ENCODE peak calls at places on chromosomes 3 and 15, in eight cellular contexts. One of them, this sample, is unnamed.
A peak's percentile ranks its signal among the peaks of the same experiment; 100 is the strongest.

GRCh38 chr3:100230715-100231114 is 30.1 kb upstream of the TBC1D23 start:
- DNase-seq in stomach: no peak
- DNase-seq in breast epithelium: no peak
- DNase-seq in GM12891: no peak
- DNase-seq in A549: no peak
- DNase-seq in heart left ventricle: no peak
- DNase-seq in body of pancreas: no peak
- DNase-seq in tibial nerve: no peak
- DNase-seq in this sample: no peak

GRCh38 chr15:77819841-77820728 is 187.4 kb upstream of the LINGO1 start:
- DNase-seq in stomach: no peak
- DNase-seq in GM12891: peak; percentile 44
- DNase-seq in A549: peak; percentile 87
- DNase-seq in heart left ventricle: peak; percentile 18
- DNase-seq in breast epithelium: no peak
- DNase-seq in body of pancreas: no peak
- DNase-seq in tibial nerve: no peak
- DNase-seq in this sample: no peak

GRCh38 chr15:74568594-74568993 is 27.6 kb downstream of the ARID3B start:
- DNase-seq in heart left ventricle: no peak
- DNase-seq in stomach: no peak
- DNase-seq in body of pancreas: no peak
- DNase-seq in A549: no peak
- DNase-seq in tibial nerve: no peak
- DNase-seq in breast epithelium: no peak
- DNase-seq in GM12891: no peak
- DNase-seq in this sample: no peak

GRCh38 chr3:52099006-52099405 is 42.6 kb upstream of the DUSP7 start:
- DNase-seq in breast epithelium: no peak
- DNase-seq in A549: no peak
- DNase-seq in stomach: peak; percentile 35
- DNase-seq in tibial nerve: no peak
- DNase-seq in GM12891: no peak
- DNase-seq in heart left ventricle: no peak
- DNase-seq in body of pancreas: no peak
- DNase-seq in this sample: no peak

GRCh38 chr3:177358085-177358967 is 161.0 kb upstream of the TBL1XR1 start:
- DNase-seq in stomach: peak; percentile 56
- DNase-seq in tibial nerve: peak; percentile 53
- DNase-seq in A549: peak; percentile 76
- DNase-seq in body of pancreas: no peak
- DNase-seq in GM12891: peak; percentile 35
- DNase-seq in heart left ventricle: peak; percentile 84
- DNase-seq in breast epithelium: peak; percentile 67
- DNase-seq in this sample: peak; percentile 50

GRCh38 chr15:88874275-88874674 is 21.1 kb downstream of the HAPLN3 start:
- DNase-seq in stomach: no peak
- DNase-seq in body of pancreas: no peak
- DNase-seq in breast epithelium: no peak
- DNase-seq in tibial nerve: no peak
- DNase-seq in heart left ventricle: no peak
- DNase-seq in A549: no peak
- DNase-seq in GM12891: no peak
- DNase-seq in this sample: no peak

GRCh38 chr3:182909318-182910040 is 70.9 kb downstream of the DCUN1D1 start:
- DNase-seq in body of pancreas: no peak
- DNase-seq in stomach: no peak
- DNase-seq in A549: peak; percentile 10
- DNase-seq in GM12891: no peak
- DNase-seq in tibial nerve: no peak
- DNase-seq in breast epithelium: no peak
- DNase-seq in heart left ventricle: no peak
- DNase-seq in this sample: no peak

GRCh38 chr3:52531636-52532516 is 1.8 kb downstream of the NT5DC2 start:
- DNase-seq in stomach: peak; percentile 25
- DNase-seq in body of pancreas: no peak
- DNase-seq in breast epithelium: peak; percentile 49
- DNase-seq in heart left ventricle: peak; percentile 21
- DNase-seq in A549: no peak
- DNase-seq in tibial nerve: no peak
- DNase-seq in GM12891: no peak
- DNase-seq in this sample: peak; percentile 26

GRCh38 chr3:130894873-130895330 is 1.0 kb downstream of the ATP2C1 start:
- DNase-seq in heart left ventricle: no peak
- DNase-seq in breast epithelium: no peak
- DNase-seq in stomach: no peak
- DNase-seq in body of pancreas: no peak
- DNase-seq in tibial nerve: no peak
- DNase-seq in GM12891: no peak
- DNase-seq in A549: no peak
- DNase-seq in this sample: no peak

GRCh38 chr3:117184574-117184973 is 475.0 kb downstream of the TUSC7 start:
- DNase-seq in heart left ventricle: no peak
- DNase-seq in stomach: no peak
- DNase-seq in GM12891: no peak
- DNase-seq in body of pancreas: no peak
- DNase-seq in tibial nerve: no peak
- DNase-seq in A549: no peak
- DNase-seq in breast epithelium: no peak
- DNase-seq in this sample: no peak

DNA sequence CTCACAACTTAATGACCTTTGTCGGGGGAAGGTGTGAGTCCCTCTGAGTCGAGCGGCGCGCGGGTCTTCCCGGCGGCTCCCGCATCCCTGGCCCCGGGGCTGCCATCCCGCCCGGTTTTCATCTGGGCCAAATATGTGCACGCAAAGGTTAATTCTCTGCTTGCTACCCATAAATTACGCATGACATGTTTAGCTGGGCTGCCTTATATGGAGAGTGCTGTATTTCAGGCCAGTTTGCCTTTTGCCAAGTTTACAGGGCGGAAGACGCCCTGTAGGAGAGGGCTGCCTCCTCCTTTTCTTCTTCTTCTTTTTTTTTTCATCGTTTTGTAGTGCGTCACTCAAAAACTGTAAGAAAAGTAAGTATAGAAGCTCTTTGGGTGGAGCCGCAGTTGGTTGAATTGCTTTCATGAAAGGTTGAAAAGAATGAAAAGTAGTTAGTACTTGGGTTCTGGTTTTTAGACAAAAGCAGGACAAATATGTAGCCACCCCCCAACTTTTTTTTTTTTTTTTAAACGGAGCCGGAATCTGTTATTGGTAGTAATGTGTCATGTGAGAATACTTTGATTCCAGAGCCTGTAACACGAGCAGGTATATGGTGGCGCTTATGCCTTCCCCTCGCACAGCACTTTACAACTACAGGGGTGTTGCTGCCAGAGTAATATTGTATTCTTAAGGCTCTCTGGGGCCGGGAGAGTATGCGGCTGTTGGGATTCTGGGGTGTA is 855 bp downstream of the MBNL1 start:
- DNase-seq in breast epithelium: no peak
- DNase-seq in tibial nerve: peak; percentile 50
- DNase-seq in body of pancreas: peak; percentile 52
- DNase-seq in stomach: peak; percentile 28
- DNase-seq in GM12891: no peak
- DNase-seq in A549: peak; percentile 18
- DNase-seq in heart left ventricle: peak; percentile 66
- DNase-seq in this sample: peak; percentile 42
- TF ChIP-seq POLR2A in breast epithelium: no peak
- TF ChIP-seq POLR2A in tibial nerve: no peak
- TF ChIP-seq POLR2A in body of pancreas: no peak
- TF ChIP-seq POLR2A in stomach: no peak
- TF ChIP-seq POLR2A in GM12891: no peak
- TF ChIP-seq POLR2A in A549: no peak
- TF ChIP-seq POLR2A in heart left ventricle: no peak
- TF ChIP-seq POLR2A in this sample: no peak

DNA sequence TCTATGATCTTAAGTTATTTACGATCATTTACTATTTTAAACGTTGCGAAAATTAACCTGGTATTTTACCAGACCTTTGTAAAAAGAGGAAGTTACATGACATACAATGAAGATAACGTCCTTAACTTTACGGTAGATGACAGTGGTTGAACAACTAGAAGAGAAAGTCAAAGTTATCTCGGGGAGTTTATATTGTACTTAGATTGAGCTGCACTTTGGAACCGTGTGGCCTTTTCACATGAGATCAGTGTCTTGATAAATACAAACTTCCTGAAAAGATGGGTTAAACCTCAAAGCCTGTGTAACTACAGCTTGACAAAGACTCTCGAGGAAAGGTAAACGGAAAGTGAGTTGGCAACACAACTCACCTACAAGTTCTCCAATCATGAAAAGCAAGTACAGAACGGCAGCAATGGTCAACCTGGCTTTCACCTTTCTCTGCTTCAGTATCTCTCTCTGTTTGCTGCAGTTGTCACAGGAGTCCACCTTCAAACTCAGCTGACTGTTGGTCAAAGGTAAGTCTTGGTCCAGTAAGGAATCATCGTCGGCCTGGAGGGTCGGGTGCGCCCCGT is 873 bp downstream of the SLC30A4 start:
- DNase-seq in body of pancreas: no peak
- DNase-seq in heart left ventricle: no peak
- DNase-seq in GM12891: peak; percentile 13
- DNase-seq in A549: no peak
- DNase-seq in stomach: no peak
- DNase-seq in breast epithelium: no peak
- DNase-seq in tibial nerve: peak; percentile 5
- DNase-seq in this sample: no peak
- TF ChIP-seq POLR2A in body of pancreas: no peak
- TF ChIP-seq POLR2A in heart left ventricle: no peak
- TF ChIP-seq POLR2A in GM12891: no peak
- TF ChIP-seq POLR2A in A549: no peak
- TF ChIP-seq POLR2A in stomach: no peak
- TF ChIP-seq POLR2A in breast epithelium: no peak
- TF ChIP-seq POLR2A in tibial nerve: no peak
- TF ChIP-seq POLR2A in this sample: no peak

DNA sequence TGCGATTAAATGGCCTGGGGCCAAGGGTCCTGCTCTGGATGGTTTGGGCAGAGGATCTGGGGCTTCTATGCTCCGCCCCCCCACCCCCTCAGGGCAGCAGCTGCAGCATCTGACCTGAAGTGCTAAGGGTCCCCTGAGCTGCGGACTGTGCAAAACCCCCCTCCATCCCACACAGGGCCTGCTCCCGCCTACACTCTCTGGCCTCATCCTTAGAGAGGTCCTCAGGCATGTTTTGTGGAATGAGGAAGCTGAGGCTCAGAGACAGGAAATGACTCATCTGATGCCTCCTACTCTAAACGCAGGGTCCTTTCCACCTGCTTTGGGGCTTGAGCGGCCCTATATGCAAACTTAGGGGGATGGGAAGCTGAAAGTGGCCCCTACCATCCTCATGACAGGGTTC is 59.5 kb upstream of the CTSH start:
- DNase-seq in breast epithelium: no peak
- DNase-seq in heart left ventricle: no peak
- DNase-seq in GM12891: peak; percentile 72
- DNase-seq in body of pancreas: no peak
- DNase-seq in A549: no peak
- DNase-seq in stomach: no peak
- DNase-seq in tibial nerve: no peak
- DNase-seq in this sample: no peak
- TF ChIP-seq POLR2A in breast epithelium: no peak
- TF ChIP-seq POLR2A in heart left ventricle: no peak
- TF ChIP-seq POLR2A in GM12891: no peak
- TF ChIP-seq POLR2A in body of pancreas: no peak
- TF ChIP-seq POLR2A in A549: no peak
- TF ChIP-seq POLR2A in stomach: no peak
- TF ChIP-seq POLR2A in tibial nerve: no peak
- TF ChIP-seq POLR2A in this sample: no peak

DNA sequence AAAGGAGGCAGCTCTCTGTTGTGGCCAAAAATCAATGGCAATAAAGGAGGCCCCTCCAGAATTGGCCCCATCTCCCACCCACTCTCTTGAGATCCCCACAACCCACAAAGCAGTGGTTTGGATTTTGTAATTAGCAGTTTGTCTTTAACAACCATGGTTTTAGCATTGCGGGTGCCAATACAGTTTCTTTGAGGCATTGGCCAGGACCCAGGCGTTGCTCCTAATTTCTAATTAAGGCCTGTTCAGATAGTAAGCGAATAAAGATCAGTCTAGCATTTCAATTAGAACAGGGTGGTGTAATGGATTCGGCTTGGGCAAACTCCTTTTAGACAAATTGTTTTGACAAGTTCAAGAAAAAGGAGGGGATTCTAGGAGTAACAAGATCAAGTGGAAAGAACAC is 23.6 kb upstream of the UACA start:
- DNase-seq in GM12891: no peak
- DNase-seq in stomach: no peak
- DNase-seq in breast epithelium: no peak
- DNase-seq in heart left ventricle: no peak
- DNase-seq in A549: no peak
- DNase-seq in tibial nerve: no peak
- DNase-seq in body of pancreas: no peak
- DNase-seq in this sample: no peak
- TF ChIP-seq POLR2A in GM12891: no peak
- TF ChIP-seq POLR2A in stomach: no peak
- TF ChIP-seq POLR2A in breast epithelium: no peak
- TF ChIP-seq POLR2A in heart left ventricle: no peak
- TF ChIP-seq POLR2A in A549: no peak
- TF ChIP-seq POLR2A in tibial nerve: no peak
- TF ChIP-seq POLR2A in body of pancreas: no peak
- TF ChIP-seq POLR2A in this sample: no peak

DNA sequence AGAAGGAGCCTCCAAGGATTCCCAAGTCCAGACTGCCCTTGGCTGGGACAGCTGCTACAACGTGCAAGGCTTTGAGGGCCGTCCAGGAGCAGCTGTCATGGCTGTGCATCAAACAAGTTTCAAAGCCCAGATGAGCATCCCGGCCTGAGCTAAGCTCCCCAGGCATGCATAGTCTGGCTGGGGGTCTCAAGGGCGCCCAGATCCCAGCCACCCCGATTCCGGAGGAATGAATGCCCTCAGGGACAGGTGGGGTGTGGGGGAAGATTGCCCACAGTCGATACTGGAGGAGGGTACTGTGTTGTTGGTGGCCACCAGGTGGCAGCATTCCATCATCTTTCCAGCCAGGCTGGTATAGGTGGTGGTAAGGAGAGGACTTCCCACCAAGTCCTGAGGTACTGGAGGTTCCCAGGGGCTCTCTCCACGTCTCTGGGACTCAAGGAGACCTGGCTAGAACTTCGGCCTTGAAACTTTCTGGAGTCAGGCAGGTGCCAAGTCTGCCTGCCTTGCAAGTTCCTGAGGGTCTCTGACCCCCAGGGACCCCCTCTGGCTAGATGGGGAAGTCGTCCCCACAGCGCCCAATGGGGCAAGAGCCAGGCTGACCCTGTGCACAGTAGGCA is 32.8 kb downstream of the RBM5 start:
- DNase-seq in tibial nerve: peak; percentile 57
- DNase-seq in GM12891: peak; percentile 79
- DNase-seq in breast epithelium: peak; percentile 85
- DNase-seq in heart left ventricle: peak; percentile 68
- DNase-seq in body of pancreas: peak; percentile 82
- DNase-seq in A549: peak; percentile 91
- DNase-seq in stomach: peak; percentile 81
- DNase-seq in this sample: peak; percentile 82
- TF ChIP-seq POLR2A in tibial nerve: no peak
- TF ChIP-seq POLR2A in GM12891: peak; percentile 66
- TF ChIP-seq POLR2A in breast epithelium: no peak
- TF ChIP-seq POLR2A in heart left ventricle: no peak
- TF ChIP-seq POLR2A in body of pancreas: peak; percentile 7
- TF ChIP-seq POLR2A in A549: no peak
- TF ChIP-seq POLR2A in stomach: no peak
- TF ChIP-seq POLR2A in this sample: no peak